ENCODE peak calls at places on chromosomes 12 and 14, in ten cellular contexts. A is colonic mucosa; Q is adipocyte; W is neural progenitor cell; P is prostate gland; O is thoracic aorta; S is CD4-positive, CD25-positive, alpha-beta regulatory T cell; B is astrocyte; F is Peyer's patch; L is Caco-2. V is an unnamed sample.

GRCh38 chr14:75711134-75711795 is 50.2 kb downstream of the TTLL5 start:
- DNase-seq in Q (peak; percentile 86), A (no peak), W (peak; percentile 59), L (peak; percentile 62), O (no peak), B (peak; percentile 57), F (no peak), S (no peak), P (peak; percentile 48), V (peak; percentile 55)

GRCh38 chr12:116010467-116010866 is 267.0 kb downstream of the MED13L start:
- DNase-seq in O (no peak), B (no peak), P (no peak), W (no peak), Q (no peak), S (no peak), F (no peak), L (no peak), A (no peak), V (no peak)

GRCh38 chr12:13707829-13708228 is 273.6 kb downstream of the GRIN2B start:
- DNase-seq in S (no peak), F (no peak), O (no peak), P (no peak), B (no peak), L (no peak), Q (no peak), W (no peak), A (no peak), V (no peak)

GRCh38 chr12:63857771-63858670 is 13.5 kb downstream of the SRGAP1 start:
- DNase-seq in B (peak; percentile 64), L (no peak), A (no peak), F (no peak), O (no peak), Q (no peak), W (no peak), P (no peak), S (no peak), V (no peak)

GRCh38 chr12:104586325-104587048 is 129.7 kb downstream of the CHST11 start:
- DNase-seq in W (no peak), P (peak; percentile 22), O (no peak), S (no peak), B (no peak), Q (no peak), L (no peak), A (no peak), F (no peak), V (no peak)

GRCh38 chr14:67461341-67461985 is 27.1 kb downstream of the TMEM229B start:
- DNase-seq in L (no peak), W (no peak), O (no peak), P (no peak), A (no peak), S (no peak), B (no peak), Q (peak; percentile 44), F (no peak), V (peak; percentile 41)

GRCh38 chr12:22627351-22627750 is 2.4 kb downstream of the ETNK1 start:
- DNase-seq in L (no peak), F (no peak), A (no peak), P (no peak), W (no peak), O (no peak), B (no peak), S (no peak), Q (peak; percentile 18), V (no peak)

GRCh38 chr14:104970231-104971068 is 7.7 kb downstream of the AHNAK2 start:
- DNase-seq in O (no peak), L (no peak), B (peak; percentile 86), S (no peak), Q (peak; percentile 80), W (peak; percentile 48), F (no peak), P (no peak), A (peak; percentile 61), V (no peak)

GRCh38 chr14:67487937-67488893 is at the start of gene TMEM229B:
- DNase-seq in W (no peak), O (no peak), A (peak; percentile 40), Q (no peak), F (peak; percentile 80), P (no peak), B (no peak), L (no peak), S (peak; percentile 48), V (peak; percentile 19)

GRCh38 chr14:100882991-100883788 is 20.3 kb downstream of the RTL1 start:
- DNase-seq in F (peak; percentile 23), W (no peak), Q (no peak), B (no peak), A (no peak), P (no peak), S (no peak), O (no peak), L (no peak), V (no peak)

GRCh38 chr14:100072783-100073346 is 7.6 kb downstream of the EVL start:
- DNase-seq in Q (no peak), A (peak; percentile 62), L (peak; percentile 19), S (peak; percentile 58), B (no peak), O (no peak), W (no peak), P (peak; percentile 32), F (no peak), V (no peak)

GRCh38 chr12:118773956-118774723 is 207.2 kb upstream of the SRRM4 start:
- DNase-seq in O (no peak), S (no peak), F (no peak), A (no peak), Q (no peak), P (no peak), L (no peak), B (no peak), W (peak; percentile 99), V (no peak)

GRCh38 chr12:25051583-25052190 is 102.8 kb upstream of the BCAT1 start:
- DNase-seq in Q (no peak), O (no peak), A (no peak), F (no peak), B (no peak), P (no peak), L (no peak), S (peak; percentile 32), W (no peak), V (peak; percentile 26)

GRCh38 chr12:25249951-25250738 is 584 bp downstream of the KRAS start:
- DNase-seq in B (no peak), W (peak; percentile 58), Q (peak; percentile 62), O (no peak), A (peak; percentile 69), S (peak; percentile 44), F (peak; percentile 79), L (peak; percentile 67), P (peak; percentile 30), V (peak; percentile 62)

GRCh38 chr12:38930994-38931393 is 25.6 kb upstream of the CPNE8 start:
- DNase-seq in F (no peak), Q (no peak), O (no peak), S (no peak), L (no peak), B (no peak), W (no peak), P (no peak), A (no peak), V (no peak)

DNA sequence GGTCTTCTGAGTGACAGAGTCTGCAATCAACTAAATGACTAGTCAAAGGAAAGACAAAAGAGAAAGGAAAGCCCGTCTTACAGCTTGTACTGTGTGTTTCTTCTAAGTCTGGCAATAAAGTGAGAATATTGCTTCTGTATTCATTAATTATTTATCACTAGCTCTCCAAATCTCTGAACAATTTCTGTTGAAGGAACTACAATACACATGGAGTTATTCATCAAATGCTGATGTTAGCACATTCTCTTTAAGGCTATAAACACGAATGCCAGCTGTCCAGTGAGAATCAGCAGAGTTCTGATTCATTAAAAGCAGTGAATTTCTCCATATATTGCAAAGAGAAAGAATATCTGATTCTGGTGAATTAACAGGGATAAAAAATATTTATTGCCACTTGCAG is 70.7 kb downstream of the ATXN7L3B start:
- DNase-seq in W (no peak), P (no peak), Q (no peak), B (no peak), O (no peak), F (no peak), S (no peak), A (no peak), L (no peak), V (no peak)
- H3K4me1 ChIP-seq in W (no peaks in the 10 kb centered on the region), P (no peaks in the 10 kb centered on the region), Q (no peaks in the 10 kb centered on the region), B (no peaks in the 10 kb centered on the region), O (no peaks in the 10 kb centered on the region), F (no peaks in the 10 kb centered on the region), S (no peaks in the 10 kb centered on the region), A (no peaks in the 10 kb centered on the region), L (no peaks in the 10 kb centered on the region), V (no peaks in the 10 kb centered on the region)

GRCh38 chr14:91255820-91256219 is 11.3 kb upstream of the GPR68 start:
- DNase-seq in B (no peak), L (no peak), W (no peak), S (no peak), Q (no peak), F (no peak), A (no peak), P (no peak), O (no peak), V (no peak)
- H3K4me1 ChIP-seq in B (no peaks in the 10 kb centered on the region), L (peaks cover 10% of the 10 kb centered on the region), W (peaks cover 23% of the 10 kb centered on the region), S (peaks cover 54% of the 10 kb centered on the region), Q (peaks cover 5% of the 10 kb centered on the region), F (peaks cover 15% of the 10 kb centered on the region), A (no peaks in the 10 kb centered on the region), P (no peaks in the 10 kb centered on the region), O (peaks cover 18% of the 10 kb centered on the region), V (peaks cover 13% of the 10 kb centered on the region)

DNA sequence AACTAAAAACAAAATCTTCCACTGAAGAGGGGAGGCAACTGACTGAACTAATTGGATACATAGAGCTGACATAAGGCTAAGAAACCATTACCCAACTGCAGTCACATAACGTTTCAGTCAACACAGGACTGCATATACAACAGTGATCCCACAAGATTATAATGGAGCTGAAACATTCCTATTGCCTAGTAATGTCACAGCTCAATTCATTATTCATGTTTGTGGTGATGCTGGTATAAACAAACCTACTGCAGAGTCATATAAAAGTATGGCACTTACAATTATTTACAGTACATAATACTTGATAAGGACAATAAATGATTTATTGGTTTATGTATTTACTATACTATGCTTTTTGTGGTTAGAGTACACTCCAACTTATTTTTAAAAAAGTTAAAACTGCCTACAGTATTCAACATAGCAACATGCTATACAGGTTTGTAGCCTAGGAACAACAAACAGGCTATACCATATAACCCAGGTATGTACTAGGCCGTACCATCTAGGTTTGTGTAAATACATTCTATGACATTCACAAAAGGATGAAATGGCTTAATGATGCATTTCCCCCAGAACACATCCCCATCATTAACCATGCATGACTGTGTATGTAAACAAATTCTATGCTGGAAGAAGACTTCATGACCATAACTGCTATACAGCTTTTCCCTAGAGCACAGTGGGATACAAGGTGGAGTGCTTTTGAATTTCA is 4.3 kb downstream of the NAP1L1 start:
- DNase-seq in O (no peak), F (no peak), W (no peak), L (no peak), S (no peak), P (no peak), A (no peak), B (peak; percentile 53), Q (no peak), V (no peak)
- H3K4me1 ChIP-seq in O (peaks cover 23% of the 10 kb centered on the region), F (no peaks in the 10 kb centered on the region), W (peaks cover 17% of the 10 kb centered on the region), L (peaks cover 20% of the 10 kb centered on the region), S (peaks cover 60% of the 10 kb centered on the region), P (no peaks in the 10 kb centered on the region), A (no peaks in the 10 kb centered on the region), B (peaks cover 8% of the 10 kb centered on the region), Q (peaks cover 26% of the 10 kb centered on the region), V (peaks cover 23% of the 10 kb centered on the region)

GRCh38 chr14:35404496-35405303 is at the start of gene NFKBIA:
- DNase-seq in L (peak; percentile 94), P (peak; percentile 87), W (peak; percentile 92), A (peak; percentile 93), B (peak; percentile 69), O (no peak), S (peak; percentile 87), Q (peak; percentile 95), F (peak; percentile 95), V (peak; percentile 94)
- H3K4me1 ChIP-seq in L (peaks cover 22% of the 10 kb centered on the region), P (peaks cover 4% of the 10 kb centered on the region), W (peaks cover 7% of the 10 kb centered on the region), A (peaks cover 11% of the 10 kb centered on the region), B (peaks cover 33% of the 10 kb centered on the region), O (peaks cover 37% of the 10 kb centered on the region), S (peaks cover 59% of the 10 kb centered on the region), Q (peaks cover 44% of the 10 kb centered on the region), F (peaks cover 5% of the 10 kb centered on the region), V (peaks cover 35% of the 10 kb centered on the region)

GRCh38 chr12:2383276-2384028 is 330.7 kb downstream of the CACNA1C start:
- DNase-seq in W (peak; percentile 20), Q (no peak), L (no peak), O (no peak), F (no peak), P (no peak), S (no peak), B (no peak), A (no peak), V (no peak)
- H3K4me1 ChIP-seq in W (no peaks in the 10 kb centered on the region), Q (peaks cover 49% of the 10 kb centered on the region), L (peaks cover 5% of the 10 kb centered on the region), O (peaks cover 94% of the 10 kb centered on the region), F (no peaks in the 10 kb centered on the region), P (no peaks in the 10 kb centered on the region), S (no peaks in the 10 kb centered on the region), B (peaks cover 3% of the 10 kb centered on the region), A (no peaks in the 10 kb centered on the region), V (no peaks in the 10 kb centered on the region)

V was measured in body of pancreas.